ENCODE peak calls at places on chromosome 14, in five cellular contexts. V is upper lobe of right lung, N is colonic mucosa, T is mammary epithelial cell, Z is cardiac fibroblast. L is an unnamed sample.

GRCh38 chr14:34722723-34723545 is 8.5 kb upstream of the CFL2 start:
- DNase-seq in V (no peak), N (peak; percentile 33), Z (peak; percentile 72), T (peak; percentile 38), L (peak; percentile 57)

GRCh38 chr14:59511916-59512530 is 27.7 kb downstream of the JKAMP start:
- DNase-seq in Z (peak; percentile 4), T (no peak), N (no peak), V (no peak), L (no peak)

GRCh38 chr14:65303185-65303901 is 109.2 kb upstream of the FUT8 start:
- DNase-seq in V (no peak), Z (peak; percentile 39), T (peak; percentile 60), N (peak; percentile 30), L (peak; percentile 59)

GRCh38 chr14:69675877-69676416 is 64.6 kb downstream of the SUSD6 start:
- DNase-seq in N (no peak), T (no peak), Z (no peak), V (no peak), L (no peak)

GRCh38 chr14:34049769-34050168 is 98.9 kb upstream of the EGLN3 start:
- DNase-seq in Z (no peak), N (peak; percentile 13), V (no peak), T (no peak), L (no peak)

GRCh38 chr14:30005114-30005698 is 77.6 kb upstream of the PRKD1 start:
- DNase-seq in T (peak; percentile 21), V (no peak), N (no peak), Z (peak; percentile 87), L (peak; percentile 69)

GRCh38 chr14:91142214-91142668 is 28.4 kb downstream of the DGLUCY start:
- DNase-seq in V (no peak), Z (no peak), T (no peak), N (no peak), L (no peak)

GRCh38 chr14:101470266-101470665 is 91.0 kb upstream of the DIO3 start:
- DNase-seq in N (no peak), T (no peak), V (peak; percentile 59), Z (no peak), L (no peak)

DNA sequence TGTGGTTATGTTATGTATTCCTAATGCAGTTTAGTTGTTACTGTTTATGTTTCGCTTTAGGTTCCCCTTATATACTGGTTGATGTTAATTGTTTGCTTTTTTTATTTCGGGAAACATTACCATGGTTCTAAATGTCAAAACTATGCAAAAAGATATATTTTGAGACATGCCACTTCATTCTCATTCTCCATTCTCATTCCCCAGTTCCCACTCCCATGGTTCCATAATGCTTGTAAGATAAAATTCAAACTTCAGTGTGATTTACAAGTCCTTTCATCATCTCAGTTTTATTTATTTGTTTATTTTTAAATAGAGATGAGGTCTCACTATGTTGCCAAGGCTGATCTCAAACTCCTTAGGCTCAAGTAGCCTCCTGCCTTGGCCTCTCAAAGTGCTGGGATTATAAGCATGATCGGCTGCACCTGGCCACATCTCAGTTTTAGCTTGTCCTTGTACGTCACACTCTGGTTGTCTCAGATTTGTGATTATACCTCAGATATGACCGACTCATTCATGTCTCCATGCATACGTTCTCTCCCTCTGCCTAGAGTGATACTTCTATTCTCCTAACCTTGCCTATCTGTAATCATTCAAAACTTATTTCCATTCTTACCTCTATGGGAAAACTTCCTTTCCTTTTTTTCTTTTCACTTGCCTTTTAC is 407.8 kb upstream of the RGS6 start:
- DNase-seq in N (no peak), T (no peak), Z (no peak), V (no peak), L (no peak)
- H3K4me3 ChIP-seq in N (no peak overlapping the region), T (no peak overlapping the region), Z (no peak overlapping the region), V (no peak overlapping the region), L (no peak overlapping the region)

GRCh38 chr14:23056257-23056955 is 914 bp downstream of the CDH24 start:
- DNase-seq in V (peak; percentile 81), T (peak; percentile 57), Z (peak; percentile 67), N (peak; percentile 78), L (peak; percentile 74)
- TF ChIP-seq CTCF in V (peak; percentile 71), T (peak; percentile 56), Z (peak; percentile 74), N (peak; percentile 43), L (peak; percentile 78)

DNA sequence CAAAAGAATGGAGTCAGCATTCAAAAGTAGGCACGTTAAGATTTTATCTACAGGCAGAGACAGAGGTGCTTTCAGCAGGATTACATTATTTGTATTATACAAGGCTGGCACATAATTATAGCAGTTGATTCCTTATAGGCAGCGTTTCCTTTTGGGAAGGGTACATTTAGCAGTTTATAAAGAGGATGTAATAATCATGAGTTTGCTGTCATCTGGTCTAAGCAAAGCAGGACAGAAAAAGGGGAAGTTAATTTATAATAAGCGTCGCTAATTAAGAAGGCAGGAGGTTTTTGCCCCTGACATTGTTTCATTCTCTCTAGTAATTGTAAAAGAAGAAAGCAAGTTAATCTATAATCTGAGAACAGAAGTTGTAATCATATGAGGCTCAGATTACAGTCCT is 259.9 kb upstream of the MDGA2 start:
- DNase-seq in T (no peak), Z (no peak), N (no peak), V (no peak), L (no peak)
- H3K4me3 ChIP-seq in T (no peak overlapping the region), Z (no peak overlapping the region), N (no peak overlapping the region), V (no peak overlapping the region), L (no peak overlapping the region)

GRCh38 chr14:77086951-77087350 is 11.1 kb upstream of the CIPC start:
- DNase-seq in Z (peak; percentile 19), V (no peak), T (no peak), N (no peak), L (peak; percentile 48)
- TF ChIP-seq CTCF in Z (no peak), V (no peak), T (no peak), N (no peak), L (no peak)

DNA sequence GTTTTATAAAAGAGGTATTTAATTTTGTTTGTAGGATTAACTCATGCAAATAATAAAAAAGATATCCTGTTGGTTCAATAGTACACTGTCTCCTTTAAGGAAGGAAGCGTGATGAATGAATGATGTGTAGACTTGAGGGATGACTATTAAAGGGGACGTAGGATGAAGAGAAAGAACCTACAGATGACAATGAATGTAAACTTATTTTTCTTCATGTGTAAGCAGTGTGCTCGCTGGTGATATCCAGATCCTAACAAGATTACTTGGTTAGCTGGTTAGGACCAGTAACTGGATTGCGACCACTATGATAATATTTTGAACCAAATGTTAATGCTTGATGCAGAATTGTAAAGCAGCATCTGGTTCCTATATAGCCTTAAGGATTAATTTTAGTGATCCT is 2.6 kb downstream of the ARF6 start:
- DNase-seq in T (peak; percentile 39), Z (no peak), V (no peak), N (peak; percentile 8), L (peak; percentile 36)
- H3K4me3 ChIP-seq in T (peak overlapping the region; percentile 96), Z (peak overlapping the region; percentile 18), V (peak overlapping the region; percentile 86), N (peak overlapping the region; percentile 92), L (peak overlapping the region; percentile 91)

GRCh38 chr14:72164420-72165150 is 232.4 kb downstream of the RGS6 start:
- DNase-seq in Z (no peak), V (no peak), N (no peak), T (no peak), L (no peak)
- TF ChIP-seq CTCF in Z (no peak), V (no peak), N (no peak), T (no peak), L (no peak)

DNA sequence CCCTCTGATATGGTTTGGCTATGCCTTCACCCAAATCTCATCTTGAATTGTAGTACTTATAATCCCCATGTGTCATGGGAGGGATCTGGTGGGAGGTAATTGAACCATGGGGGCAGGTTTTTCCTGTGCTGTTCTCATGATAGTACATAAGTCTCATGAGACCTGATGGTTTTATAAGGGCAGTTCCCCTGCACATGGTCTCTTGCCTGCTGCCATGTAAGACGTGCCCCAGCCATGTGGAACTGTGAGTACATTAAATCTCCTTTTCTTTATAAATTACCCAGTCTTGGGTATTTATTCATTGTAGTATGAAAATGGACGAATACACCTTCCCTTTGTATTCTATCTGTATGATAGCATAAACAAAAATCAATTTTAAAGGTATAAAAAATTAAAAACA is 333.4 kb upstream of the FBXO33 start:
- DNase-seq in Z (no peak), N (no peak), T (no peak), V (no peak), L (no peak)
- H3K4me3 ChIP-seq in Z (no peak overlapping the region), N (no peak overlapping the region), T (no peak overlapping the region), V (no peak overlapping the region), L (no peak overlapping the region)

DNA sequence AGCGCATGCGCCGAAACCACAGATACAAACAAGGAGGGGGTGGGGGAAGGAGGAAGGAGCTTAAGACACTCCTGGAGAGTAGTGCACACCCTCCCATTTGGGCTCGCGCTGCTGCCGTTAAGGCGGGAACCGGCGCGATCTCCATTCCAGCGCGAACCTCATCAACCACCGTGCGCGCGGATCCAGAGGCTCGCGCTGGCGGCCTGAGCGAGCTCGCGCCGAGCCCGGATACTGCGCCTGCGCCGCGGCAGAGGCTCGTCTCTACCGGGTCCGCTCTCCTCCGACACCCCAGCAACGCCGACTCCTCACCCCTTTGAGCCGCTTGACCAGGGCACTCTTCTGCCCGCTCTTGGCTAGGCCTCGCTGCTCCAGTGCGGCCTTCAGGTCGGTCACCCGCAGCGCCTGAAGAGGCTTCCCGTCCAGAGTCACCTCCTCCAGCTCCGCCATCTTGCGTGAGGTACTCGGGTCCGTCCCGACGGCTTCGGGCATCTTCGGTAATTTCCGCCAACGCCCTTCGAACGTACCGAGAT is at the start of gene ACIN1:
- DNase-seq in N (peak; percentile 85), V (peak; percentile 99), T (peak; percentile 81), Z (peak; percentile 93), L (peak; percentile 79)
- TF ChIP-seq CTCF in N (no peak), V (no peak), T (no peak), Z (no peak), L (no peak)

DNA sequence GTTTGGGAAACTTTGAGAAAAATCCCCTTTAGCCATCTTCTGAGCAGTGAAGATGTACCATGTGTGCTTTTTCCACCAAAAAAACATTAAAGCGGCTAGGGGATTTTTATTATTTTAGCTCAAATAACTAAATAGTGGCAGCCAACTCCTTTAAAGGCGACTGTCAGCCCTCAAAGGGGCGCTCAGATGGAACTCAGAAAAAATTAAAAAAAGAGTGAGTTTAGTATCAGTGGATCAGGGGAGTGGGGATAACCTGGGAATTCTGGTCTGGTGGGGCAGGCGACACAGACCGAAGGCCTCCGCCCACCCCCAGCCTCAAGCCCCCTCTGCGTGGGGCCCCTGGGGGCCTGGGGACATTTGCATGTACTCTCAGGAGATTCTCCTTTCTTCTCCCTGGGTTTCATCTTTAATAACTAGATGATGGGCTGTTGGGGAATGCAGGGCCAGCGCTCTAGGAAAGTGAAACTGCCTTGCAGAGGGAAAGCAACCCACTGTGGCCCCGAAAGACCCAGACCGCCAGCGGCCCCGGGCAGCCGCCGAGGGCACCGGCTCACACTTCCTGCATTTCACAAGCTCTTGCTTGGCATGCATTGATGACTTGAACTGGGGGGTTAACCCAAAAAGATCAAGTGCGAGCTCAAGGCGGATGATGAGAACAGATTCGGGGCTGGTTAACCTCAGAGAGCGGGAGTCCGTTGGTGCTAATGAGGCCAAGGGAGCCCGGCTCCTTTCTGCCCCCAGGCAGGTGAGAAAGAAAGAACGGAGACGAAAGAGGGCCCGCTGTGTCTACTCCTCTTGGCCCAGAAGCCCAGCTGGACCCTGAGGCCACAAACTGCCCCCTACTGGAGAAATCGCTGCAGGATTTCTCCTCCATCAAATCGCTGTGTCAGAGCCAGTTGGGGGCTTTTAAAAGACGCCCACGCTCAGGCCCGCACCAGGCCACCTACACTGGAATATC is 7.3 kb upstream of the BATF start:
- DNase-seq in N (no peak), V (no peak), Z (peak; percentile 30), T (peak; percentile 12), L (peak; percentile 14)
- H3K4me3 ChIP-seq in N (peak overlapping the region; percentile 12), V (peak overlapping the region; percentile 40), Z (peak overlapping the region; percentile 22), T (peak overlapping the region; percentile 19), L (peak overlapping the region; percentile 9)